ENCODE peak calls at places on chromosomes 1 and 21, in six cellular contexts. Z is transverse colon, E is suprapubic skin, S is HL-60, D is GM23338, L is K562. H is an unnamed sample.

GRCh38 chr1:228372183-228373003 is 34.2 kb downstream of the TRIM11 start:
- DNase-seq in Z (peak; percentile 31), S (no peak), D (no peak), E (peak; percentile 59), L (peak; percentile 74), H (no peak)

GRCh38 chr1:206456577-206457375 is 13.5 kb upstream of the IKBKE start:
- DNase-seq in S (no peak), D (no peak), L (no peak), E (no peak), Z (no peak), H (no peak)

GRCh38 chr1:116514708-116515525 is 55.9 kb downstream of the CD58 start:
- DNase-seq in Z (no peak), E (no peak), S (peak; percentile 88), L (no peak), D (no peak), H (no peak)

GRCh38 chr1:38020361-38020760 is 7.8 kb downstream of the UTP11 start:
- DNase-seq in Z (no peak), L (no peak), S (no peak), E (no peak), D (no peak), H (no peak)

GRCh38 chr1:109782514-109782913 is 18.8 kb upstream of the EPS8L3 start:
- DNase-seq in Z (no peak), E (peak; percentile 43), S (no peak), L (no peak), D (peak; percentile 52), H (no peak)

GRCh38 chr1:158686430-158687009 is at the start of gene SPTA1:
- DNase-seq in S (peak; percentile 27), E (no peak), L (peak; percentile 65), Z (no peak), D (no peak), H (no peak)

GRCh38 chr1:218301217-218301616 is 16.1 kb downstream of the RRP15 start:
- DNase-seq in E (no peak), L (no peak), Z (no peak), D (peak; percentile 55), S (no peak), H (no peak)

GRCh38 chr21:10272216-10272615 is 249.2 kb upstream of the TPTE start:
- DNase-seq in Z (no peak), L (no peak), D (no peak), S (no peak), E (no peak), H (no peak)

GRCh38 chr1:117820694-117821381 is 108.6 kb downstream of the GDAP2 start:
- DNase-seq in L (no peak), E (no peak), D (no peak), S (no peak), Z (no peak), H (no peak)

GRCh38 chr1:159843459-159843858 is 16.8 kb downstream of the SLAMF8 start:
- DNase-seq in E (no peak), S (no peak), D (no peak), L (no peak), Z (no peak), H (no peak)

GRCh38 chr1:932776-933602 is 9.3 kb downstream of the SAMD11 start:
- DNase-seq in E (no peak), D (no peak), S (no peak), Z (peak; percentile 39), L (no peak), H (no peak)

GRCh38 chr1:54404939-54405880 is 984 bp downstream of the SSBP3 start:
- DNase-seq in D (peak; percentile 69), Z (peak; percentile 41), S (no peak), E (no peak), L (peak; percentile 62), H (no peak)

GRCh38 chr1:209723265-209723664 is 18.6 kb downstream of the HSD11B1 start:
- DNase-seq in Z (no peak), L (no peak), S (no peak), D (no peak), E (no peak), H (no peak)

GRCh38 chr1:26288311-26288941 is 8.5 kb downstream of the SH3BGRL3 start:
- DNase-seq in D (no peak), S (peak; percentile 86), E (peak; percentile 60), Z (peak; percentile 33), L (peak; percentile 65), H (no peak)

GRCh38 chr1:183093066-183093668 is 69.9 kb downstream of the LAMC1 start:
- DNase-seq in D (no peak), Z (no peak), L (no peak), S (no peak), E (no peak), H (no peak)

GRCh38 chr1:50458507-50458906 is 35.3 kb upstream of the DMRTA2 start:
- DNase-seq in S (peak; percentile 5), D (no peak), L (no peak), E (no peak), Z (no peak), H (peak; percentile 34)

GRCh38 chr21:45040114-45040715 is 34.2 kb upstream of the ADARB1 start:
- DNase-seq in D (no peak), L (no peak), Z (no peak), S (no peak), E (peak; percentile 60), H (no peak)

GRCh38 chr21:28402616-28402989 is 590.1 kb downstream of the LTN1 start:
- DNase-seq in D (no peak), E (no peak), S (no peak), Z (no peak), L (no peak), H (no peak)

GRCh38 chr21:35943752-35944151 is 116.6 kb downstream of the SETD4 start:
- DNase-seq in L (no peak), Z (no peak), D (no peak), S (no peak), E (no peak), H (no peak)

GRCh38 chr1:230584660-230585059 is 57.6 kb upstream of the COG2 start:
- DNase-seq in Z (no peak), L (no peak), S (no peak), D (no peak), E (no peak), H (no peak)

GRCh38 chr1:39657923-39658485 is 13.9 kb downstream of the NT5C1A start:
- DNase-seq in E (no peak), D (peak; percentile 93), L (peak; percentile 87), S (peak; percentile 60), Z (peak; percentile 68), H (peak; percentile 3)

DNA sequence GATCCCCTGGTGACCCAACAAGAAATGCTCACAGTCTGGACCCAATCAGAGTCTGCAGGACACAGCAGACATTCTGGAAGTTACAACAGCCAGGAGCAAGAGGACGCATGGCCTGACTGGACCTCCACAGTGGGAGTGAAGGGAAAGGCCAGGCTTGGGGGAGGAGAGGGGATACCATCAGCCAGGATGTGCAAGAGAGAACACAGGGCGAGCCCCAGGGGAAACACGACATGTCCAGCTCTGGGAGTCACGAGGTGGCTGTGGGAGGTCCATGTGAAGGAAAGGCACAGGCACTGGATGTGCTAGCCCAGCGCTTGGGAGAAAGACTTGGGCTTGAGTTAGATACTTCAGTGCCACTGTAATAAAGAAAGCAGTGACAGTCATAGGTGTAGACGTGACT is 87.3 kb downstream of the HSF2BP start:
- DNase-seq in S (no peak), E (no peak), Z (no peak), D (no peak), L (no peak), H (no peak)
- TF ChIP-seq POLR2AphosphoS5 in S (no peak), E (no peak), Z (no peak), D (no peak), L (no peak), H (no peak)

DNA sequence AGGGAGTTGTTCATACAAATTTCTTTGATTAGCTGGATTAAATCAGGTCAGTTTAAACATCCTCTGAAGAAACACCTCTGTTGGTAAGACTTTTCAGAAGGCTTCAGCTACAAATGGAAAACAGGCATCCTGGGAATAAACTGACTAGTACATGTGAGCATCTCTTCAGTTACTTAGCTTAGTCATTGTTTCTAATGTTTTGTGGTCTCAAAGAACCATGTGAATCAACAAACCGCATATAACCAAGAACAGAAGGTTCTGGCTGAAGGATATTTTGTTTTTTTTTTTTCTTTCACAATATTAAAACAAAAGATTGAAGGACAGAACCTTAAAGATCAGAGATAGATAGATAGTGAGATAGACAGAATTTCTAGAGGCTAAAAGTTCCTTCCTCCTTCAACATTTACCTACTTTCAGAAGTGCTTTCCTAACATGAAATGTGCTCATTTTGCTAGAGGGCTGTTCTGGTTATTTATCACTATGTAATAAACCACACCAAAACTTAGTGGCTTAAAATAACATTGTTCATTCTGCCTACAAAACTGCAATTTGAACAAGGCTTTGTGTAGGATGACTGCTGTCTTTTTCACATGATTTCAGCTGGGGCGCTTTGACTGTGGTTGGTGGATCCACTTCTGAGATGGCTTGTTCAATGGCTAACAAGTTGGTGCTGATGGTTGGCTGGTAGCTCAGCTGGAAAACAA is 119.8 kb upstream of the PTGFR start:
- DNase-seq in D (no peak), L (no peak), E (no peak), Z (no peak), S (no peak), H (no peak)
- H3K27ac ChIP-seq in D (no peak overlapping the region), L (no peak overlapping the region), E (peak overlapping the region; percentile 77), Z (no peak overlapping the region), S (no peak overlapping the region), H (no peak overlapping the region)

GRCh38 chr1:11533790-11534787 is 55.1 kb downstream of the DISP3 start:
- DNase-seq in L (no peak), E (no peak), Z (no peak), S (no peak), D (no peak), H (no peak)

GRCh38 chr1:11536573-11537379 is 57.8 kb downstream of the DISP3 start:
- DNase-seq in S (no peak), E (no peak), D (no peak), Z (no peak), L (no peak), H (no peak)

GRCh38 chr1:11534846-11535245 is 55.9 kb downstream of the DISP3 start:
- DNase-seq in Z (no peak), E (no peak), L (no peak), D (no peak), S (no peak), H (no peak)

GRCh38 chr1:11535761-11536572 is 57.0 kb downstream of the DISP3 start:
- DNase-seq in L (peak; percentile 60), S (no peak), E (no peak), Z (no peak), D (no peak), H (no peak)

GRCh38 chr1:11535316-11535715 is 56.4 kb downstream of the DISP3 start:
- DNase-seq in E (no peak), D (no peak), L (no peak), S (no peak), Z (no peak), H (no peak)
- TF ChIP-seq POLR2AphosphoS5 in E (no peak), D (no peak), L (no peak), S (no peak), Z (no peak), H (no peak)

DNA sequence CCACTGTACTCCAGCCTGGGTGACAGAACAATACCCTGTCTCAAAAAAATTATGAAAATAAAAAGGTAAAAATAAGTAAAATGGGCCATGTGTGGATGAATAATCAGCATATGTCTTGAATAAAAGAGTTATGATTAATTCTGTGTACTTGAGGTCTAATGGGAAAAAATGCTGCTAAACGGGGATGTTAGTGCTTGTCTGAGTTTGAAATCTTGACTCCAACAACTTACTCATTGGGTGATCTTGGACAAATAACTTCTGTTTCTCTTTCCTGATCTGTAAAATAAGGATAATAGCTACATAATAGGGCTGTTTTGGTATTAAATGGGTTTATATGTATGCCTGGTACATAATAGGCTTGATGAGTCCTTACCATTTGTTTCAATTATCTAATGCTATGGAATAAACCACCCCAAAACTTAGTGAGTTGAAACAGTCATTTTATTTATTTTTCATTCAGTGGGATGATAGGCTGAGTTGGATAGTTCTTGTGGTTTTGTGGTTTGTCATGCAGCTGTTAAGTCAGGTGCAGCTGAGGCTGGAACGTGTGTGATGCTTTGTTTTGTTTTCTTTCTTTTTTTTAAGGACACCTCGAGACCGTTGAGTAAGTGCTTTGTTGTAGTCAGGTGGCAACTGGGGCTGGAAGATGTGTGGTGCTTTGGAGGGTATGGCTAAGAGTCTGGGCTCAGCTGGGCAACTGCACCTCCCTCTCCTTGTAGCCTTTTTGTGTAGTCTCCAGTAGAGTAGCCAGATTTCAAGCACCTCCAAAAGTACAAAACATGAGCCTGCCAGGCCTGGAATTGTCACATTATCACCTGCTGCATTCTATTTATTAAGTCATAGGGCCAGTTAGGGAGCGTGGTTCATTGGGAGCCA is 4.9 kb downstream of the MDM4 start:
- DNase-seq in E (no peak), Z (peak; percentile 53), S (no peak), D (no peak), L (no peak), H (no peak)
- H3K27ac ChIP-seq in E (no peak overlapping the region), Z (peak overlapping the region; percentile 24), S (peak overlapping the region; percentile 60), D (no peak overlapping the region), L (peak overlapping the region; percentile 15), H (no peak overlapping the region)

H was measured in SK-N-MC.